ENCODE peak calls at places on chromosomes 12 and 14, in four cellular contexts. One of them, this sample, is unnamed.

GRCh38 chr14:71113376-71113775 is 206.1 kb downstream of the PCNX1 start:
- DNase-seq in K562: no peak
- DNase-seq in GM12878: no peak
- DNase-seq in HL-60: no peak
- DNase-seq in this sample: no peak

GRCh38 chr12:54032627-54033100 is at the start of gene HOXC5:
- DNase-seq in K562: peak; percentile 83
- DNase-seq in GM12878: no peak
- DNase-seq in HL-60: peak; percentile 68
- DNase-seq in this sample: peak; percentile 67

GRCh38 chr12:116524964-116525379 is 34.2 kb upstream of the MAP1LC3B2 start:
- DNase-seq in K562: no peak
- DNase-seq in GM12878: no peak
- DNase-seq in HL-60: no peak
- DNase-seq in this sample: no peak

GRCh38 chr14:64736271-64737131 is 32.3 kb downstream of the PLEKHG3 start:
- DNase-seq in K562: peak; percentile 16
- DNase-seq in GM12878: no peak
- DNase-seq in HL-60: no peak
- DNase-seq in this sample: no peak

GRCh38 chr14:94691658-94692029 is 78.3 kb downstream of the GSC start:
- DNase-seq in K562: no peak
- DNase-seq in GM12878: no peak
- DNase-seq in HL-60: no peak
- DNase-seq in this sample: no peak

GRCh38 chr14:73753043-73753886 is 39.1 kb upstream of the PNMA1 start:
- DNase-seq in K562: peak; percentile 75
- DNase-seq in GM12878: no peak
- DNase-seq in HL-60: peak; percentile 71
- DNase-seq in this sample: no peak

GRCh38 chr12:25072901-25073645 is 121.9 kb downstream of the DNAI7 start:
- DNase-seq in K562: no peak
- DNase-seq in GM12878: no peak
- DNase-seq in HL-60: peak; percentile 5
- DNase-seq in this sample: no peak

GRCh38 chr14:75829316-75829715 is 152.5 kb downstream of the TGFB3 start:
- DNase-seq in K562: no peak
- DNase-seq in GM12878: no peak
- DNase-seq in HL-60: no peak
- DNase-seq in this sample: no peak

GRCh38 chr12:30440826-30441602 is 254.7 kb downstream of the IPO8 start:
- DNase-seq in K562: peak; percentile 16
- DNase-seq in GM12878: no peak
- DNase-seq in HL-60: no peak
- DNase-seq in this sample: no peak

GRCh38 chr12:46027172-46027571 is 36.8 kb upstream of the SCAF11 start:
- DNase-seq in K562: no peak
- DNase-seq in GM12878: no peak
- DNase-seq in HL-60: no peak
- DNase-seq in this sample: no peak

GRCh38 chr14:104393199-104393897 is 186.2 kb upstream of the C14orf180 start:
- DNase-seq in K562: no peak
- DNase-seq in GM12878: no peak
- DNase-seq in HL-60: no peak
- DNase-seq in this sample: no peak

GRCh38 chr12:64691793-64692583 is 67.2 kb downstream of the GNS start:
- DNase-seq in K562: no peak
- DNase-seq in GM12878: no peak
- DNase-seq in HL-60: no peak
- DNase-seq in this sample: no peak

GRCh38 chr12:113075137-113075683 is 18.7 kb downstream of the DTX1 start:
- DNase-seq in K562: no peak
- DNase-seq in GM12878: peak; percentile 95
- DNase-seq in HL-60: no peak
- DNase-seq in this sample: peak; percentile 71

GRCh38 chr12:115374480-115375187 is 690.7 kb upstream of the TBX3 start:
- DNase-seq in K562: no peak
- DNase-seq in GM12878: peak; percentile 38
- DNase-seq in HL-60: no peak
- DNase-seq in this sample: no peak

GRCh38 chr12:115895247-115895646 is 382.2 kb downstream of the MED13L start:
- DNase-seq in K562: peak; percentile 60
- DNase-seq in GM12878: no peak
- DNase-seq in HL-60: no peak
- DNase-seq in this sample: no peak

GRCh38 chr12:27293463-27293862 is 39.2 kb upstream of the BMAL2 start:
- DNase-seq in K562: no peak
- DNase-seq in GM12878: no peak
- DNase-seq in HL-60: no peak
- DNase-seq in this sample: no peak

GRCh38 chr12:52650520-52651081 is 1.4 kb downstream of the KRT2 start:
- DNase-seq in K562: no peak
- DNase-seq in GM12878: no peak
- DNase-seq in HL-60: no peak
- DNase-seq in this sample: no peak

GRCh38 chr12:6092784-6093722 is 31.4 kb downstream of the VWF start:
- DNase-seq in K562: no peak
- DNase-seq in GM12878: no peak
- DNase-seq in HL-60: no peak
- DNase-seq in this sample: no peak

GRCh38 chr14:48350971-48351370 is 675.6 kb upstream of the MDGA2 start:
- DNase-seq in K562: no peak
- DNase-seq in GM12878: no peak
- DNase-seq in HL-60: no peak
- DNase-seq in this sample: no peak

GRCh38 chr12:131892711-131893604 is 1.5 kb upstream of the ULK1 start:
- DNase-seq in K562: no peak
- DNase-seq in GM12878: no peak
- DNase-seq in HL-60: no peak
- DNase-seq in this sample: no peak

GRCh38 chr12:92987846-92988621 is 58.9 kb upstream of the EEA1 start:
- DNase-seq in K562: no peak
- DNase-seq in GM12878: peak; percentile 98
- DNase-seq in HL-60: peak; percentile 68
- DNase-seq in this sample: no peak

DNA sequence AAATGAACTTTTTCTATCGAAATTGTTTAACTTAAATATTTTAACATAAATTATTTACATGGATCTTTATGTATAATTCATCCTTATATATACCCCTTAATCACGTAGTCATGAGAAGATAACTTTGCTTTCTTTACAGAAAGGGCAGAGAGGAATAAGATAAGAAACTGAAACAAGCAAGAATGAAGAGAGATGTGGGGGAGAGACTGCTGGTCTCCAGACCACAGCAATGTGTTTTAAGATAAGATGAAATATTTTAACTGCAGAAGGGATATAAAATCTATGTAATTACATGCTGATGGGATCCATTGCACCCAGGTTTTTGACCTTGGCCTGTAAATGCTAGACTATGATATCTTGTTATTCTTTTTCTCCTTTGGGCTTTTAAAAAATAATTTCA is 34.6 kb upstream of the DNM1L start:
- DNase-seq in K562: peak; percentile 33
- DNase-seq in GM12878: no peak
- DNase-seq in HL-60: no peak
- DNase-seq in this sample: no peak
- TF ChIP-seq SPI1 in K562: no peak
- TF ChIP-seq SPI1 in GM12878: no peak
- TF ChIP-seq SPI1 in HL-60: no peak
- TF ChIP-seq SPI1 in this sample: no peak

DNA sequence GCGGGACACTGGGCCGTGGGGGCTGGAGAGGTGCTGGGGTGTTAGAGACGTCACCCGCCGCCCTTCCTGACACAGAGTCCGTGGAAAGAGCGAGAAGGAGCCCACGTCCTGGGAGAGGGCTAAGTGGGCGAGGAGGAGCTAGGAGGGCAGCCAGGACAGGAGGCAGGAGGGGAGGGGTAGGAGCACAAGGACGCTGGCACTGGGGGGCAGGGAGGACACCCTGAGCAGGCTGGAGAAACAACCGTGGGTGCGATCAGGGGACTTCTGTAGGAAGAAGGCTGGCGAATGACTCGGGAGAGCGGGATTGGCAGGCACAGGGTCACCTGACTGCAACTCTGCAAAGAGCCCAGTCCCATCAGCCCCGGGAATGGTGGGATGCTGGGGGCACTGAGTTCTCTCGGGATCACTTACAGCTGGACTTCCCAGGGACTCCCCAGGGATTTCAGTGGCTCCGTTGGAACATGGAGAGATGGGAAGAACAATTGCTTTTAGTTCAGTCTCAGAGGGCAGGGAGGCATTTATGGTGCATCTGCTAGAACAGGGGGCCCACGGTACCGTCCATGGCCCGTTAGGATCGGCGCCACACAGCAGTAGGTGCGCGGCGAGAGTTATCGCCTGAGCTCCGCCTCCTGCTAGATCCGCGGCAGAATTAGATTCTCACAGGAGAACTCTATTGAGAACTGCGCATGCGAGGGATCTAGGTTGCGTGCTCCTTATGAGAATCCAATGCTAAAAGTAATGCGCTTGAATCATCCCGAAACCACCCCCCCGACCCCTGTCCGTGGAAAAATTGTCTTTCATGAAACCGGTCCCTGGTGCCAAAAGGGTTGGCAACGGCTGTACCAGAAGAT is 24.3 kb downstream of the UBR7 start:
- DNase-seq in K562: no peak
- DNase-seq in GM12878: no peak
- DNase-seq in HL-60: no peak
- DNase-seq in this sample: no peak
- TF ChIP-seq SPI1 in K562: no peak
- TF ChIP-seq SPI1 in GM12878: no peak
- TF ChIP-seq SPI1 in HL-60: no peak
- TF ChIP-seq SPI1 in this sample: no peak

DNA sequence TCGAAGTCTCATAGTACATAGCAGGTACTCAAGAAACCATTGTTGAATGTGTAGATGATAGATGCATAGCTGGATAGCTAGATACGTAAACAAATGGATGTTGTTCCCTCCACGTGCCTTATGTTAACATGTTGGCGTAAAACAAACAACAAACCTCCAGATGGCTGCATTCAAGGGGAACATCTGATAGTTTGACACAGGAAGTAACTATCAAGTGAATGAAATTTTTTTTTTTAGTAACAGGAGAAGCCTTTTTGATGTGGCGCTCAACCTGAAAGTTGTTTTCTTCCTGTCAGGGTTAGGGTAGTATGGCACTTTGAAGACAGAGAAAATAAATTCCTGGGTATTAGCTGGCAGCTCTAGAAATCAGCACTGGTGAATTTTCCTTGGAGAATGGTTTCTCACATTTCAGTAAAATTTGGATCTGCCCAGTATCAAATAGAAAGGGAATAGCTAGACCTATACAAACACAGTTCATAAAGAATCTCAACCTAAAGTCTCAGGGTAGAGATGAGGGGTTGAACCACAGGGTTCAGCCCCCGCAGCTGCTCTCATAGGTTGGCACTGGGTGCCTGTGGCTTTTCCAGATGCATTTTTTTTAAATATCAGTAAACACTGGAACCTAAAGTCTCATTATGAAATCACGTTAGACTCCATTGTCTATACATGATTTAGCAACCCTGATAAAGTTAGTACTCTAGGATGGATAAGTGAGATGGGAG is 18.8 kb upstream of the RAP1B start:
- DNase-seq in K562: no peak
- DNase-seq in GM12878: peak; percentile 45
- DNase-seq in HL-60: no peak
- DNase-seq in this sample: no peak
- TF ChIP-seq SPI1 in K562: no peak
- TF ChIP-seq SPI1 in GM12878: no peak
- TF ChIP-seq SPI1 in HL-60: no peak
- TF ChIP-seq SPI1 in this sample: no peak

DNA sequence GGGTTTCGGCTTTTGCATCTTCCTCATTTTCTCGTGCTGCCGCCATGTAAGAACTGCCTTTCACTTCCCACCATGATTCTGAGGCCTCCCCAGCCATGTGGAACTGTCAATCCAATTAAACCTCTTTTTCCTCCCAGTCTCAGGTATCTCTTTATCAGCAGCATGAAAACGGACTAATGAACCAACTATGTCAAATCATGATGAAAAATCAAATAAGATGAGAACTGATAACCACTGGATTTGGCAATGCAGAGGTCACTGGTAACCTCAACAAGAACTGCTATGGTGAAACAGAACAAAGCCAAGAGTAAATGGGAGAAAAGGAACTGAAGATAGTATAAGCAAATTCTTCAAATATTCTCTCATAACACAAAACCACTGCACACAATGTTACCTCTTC is 6.0 kb downstream of the EML5 start:
- DNase-seq in K562: no peak
- DNase-seq in GM12878: no peak
- DNase-seq in HL-60: peak; percentile 19
- DNase-seq in this sample: no peak
- TF ChIP-seq SPI1 in K562: no peak
- TF ChIP-seq SPI1 in GM12878: no peak
- TF ChIP-seq SPI1 in HL-60: no peak
- TF ChIP-seq SPI1 in this sample: no peak

DNA sequence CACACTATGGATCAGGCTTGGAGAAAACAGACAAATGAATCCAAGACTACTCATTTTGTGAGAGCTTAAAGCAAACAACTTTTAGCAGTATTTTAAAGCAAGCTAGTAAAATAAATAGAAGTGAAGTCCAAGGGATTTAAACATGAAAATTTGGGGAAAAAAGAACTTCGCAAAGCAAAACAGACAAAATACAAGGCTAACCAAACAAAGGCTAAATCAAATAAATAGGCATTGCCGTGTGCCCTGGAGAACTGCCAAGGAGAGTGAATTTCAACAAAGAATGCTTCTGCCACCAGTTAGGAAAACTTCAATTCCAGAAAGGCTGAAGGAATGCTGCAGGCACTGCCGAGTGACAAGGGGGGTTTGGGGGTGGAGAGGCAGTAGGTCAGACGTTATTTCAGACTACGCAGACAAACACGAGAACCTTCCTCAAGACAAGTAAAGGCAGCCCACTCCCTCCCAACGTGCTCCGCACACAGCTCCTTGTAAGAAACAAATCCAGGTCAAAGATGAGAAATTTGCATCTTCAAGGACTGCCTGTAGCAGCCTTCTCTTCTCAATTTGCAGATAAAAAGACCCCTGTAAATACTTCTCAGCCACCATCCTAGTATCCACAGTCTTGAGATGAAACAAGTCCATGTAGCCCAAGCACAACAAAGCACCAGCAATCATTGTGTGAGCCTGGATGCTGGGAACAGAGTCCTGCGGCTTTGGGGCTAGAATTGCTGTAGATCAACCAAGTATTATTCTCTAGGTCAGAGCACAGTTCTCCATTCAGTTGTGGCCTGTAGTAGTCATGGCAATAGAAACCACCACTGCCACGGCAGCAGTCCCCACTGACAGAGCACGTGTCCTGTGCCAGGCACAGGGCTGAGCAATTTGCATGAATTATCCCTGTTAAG is 43.3 kb downstream of the EFCAB11 start:
- DNase-seq in K562: no peak
- DNase-seq in GM12878: no peak
- DNase-seq in HL-60: no peak
- DNase-seq in this sample: no peak
- TF ChIP-seq SPI1 in K562: no peak
- TF ChIP-seq SPI1 in GM12878: no peak
- TF ChIP-seq SPI1 in HL-60: no peak
- TF ChIP-seq SPI1 in this sample: no peak

GRCh38 chr12:9975614-9976013 is 4.4 kb downstream of the CLEC12A start:
- DNase-seq in K562: no peak
- DNase-seq in GM12878: no peak
- DNase-seq in HL-60: no peak
- DNase-seq in this sample: no peak
- TF ChIP-seq SPI1 in K562: no peak
- TF ChIP-seq SPI1 in GM12878: no peak
- TF ChIP-seq SPI1 in HL-60: no peak
- TF ChIP-seq SPI1 in this sample: no peak